ENCODE peak calls at places on chromosomes 13 and 19, in eight cellular contexts. One of them, this sample, is unnamed. For H3K27me3, the result is how much of the 10 kb centered on the place peaks cover.

GRCh38 chr13:71864981-71865857 is 1.8 kb downstream of the DACH1 start:
- DNase-seq in testis: peak
- DNase-seq in body of pancreas: peak
- DNase-seq in bronchial epithelial cell: no peak
- DNase-seq in sigmoid colon: peak
- DNase-seq in ovary: peak
- DNase-seq in adrenal gland: peak
- DNase-seq in mammary epithelial cell: peak
- DNase-seq in this sample: peak

GRCh38 chr19:30471441-30471840 is 99.3 kb downstream of the ZNF536 start:
- DNase-seq in bronchial epithelial cell: no peak
- DNase-seq in body of pancreas: no peak
- DNase-seq in sigmoid colon: no peak
- DNase-seq in mammary epithelial cell: no peak
- DNase-seq in testis: no peak
- DNase-seq in adrenal gland: no peak
- DNase-seq in ovary: no peak
- DNase-seq in this sample: no peak

GRCh38 chr13:36154567-36155231 is 23.5 kb upstream of the DCLK1 start:
- DNase-seq in testis: peak
- DNase-seq in ovary: no peak
- DNase-seq in adrenal gland: no peak
- DNase-seq in sigmoid colon: no peak
- DNase-seq in body of pancreas: no peak
- DNase-seq in bronchial epithelial cell: no peak
- DNase-seq in mammary epithelial cell: no peak
- DNase-seq in this sample: no peak

GRCh38 chr13:93318538-93318937 is 91.9 kb downstream of the GPC6 start:
- DNase-seq in body of pancreas: no peak
- DNase-seq in sigmoid colon: no peak
- DNase-seq in mammary epithelial cell: no peak
- DNase-seq in ovary: no peak
- DNase-seq in testis: no peak
- DNase-seq in bronchial epithelial cell: peak
- DNase-seq in adrenal gland: no peak
- DNase-seq in this sample: no peak

GRCh38 chr19:54420383-54421168 is 5.3 kb downstream of the TTYH1 start:
- DNase-seq in ovary: peak
- DNase-seq in body of pancreas: peak
- DNase-seq in bronchial epithelial cell: no peak
- DNase-seq in adrenal gland: no peak
- DNase-seq in mammary epithelial cell: no peak
- DNase-seq in sigmoid colon: peak
- DNase-seq in testis: peak
- DNase-seq in this sample: no peak

GRCh38 chr13:74761794-74762193 is 627.6 kb upstream of the KLF12 start:
- DNase-seq in bronchial epithelial cell: no peak
- DNase-seq in sigmoid colon: no peak
- DNase-seq in mammary epithelial cell: no peak
- DNase-seq in body of pancreas: no peak
- DNase-seq in adrenal gland: no peak
- DNase-seq in ovary: no peak
- DNase-seq in testis: no peak
- DNase-seq in this sample: no peak

GRCh38 chr13:28337196-28338045 is 157.5 kb downstream of the FLT1 start:
- DNase-seq in mammary epithelial cell: peak
- DNase-seq in ovary: no peak
- DNase-seq in testis: no peak
- DNase-seq in sigmoid colon: no peak
- DNase-seq in bronchial epithelial cell: peak
- DNase-seq in adrenal gland: no peak
- DNase-seq in body of pancreas: no peak
- DNase-seq in this sample: no peak

GRCh38 chr13:114004416-114005205 is 30.7 kb upstream of the C13orf46 start:
- DNase-seq in mammary epithelial cell: no peak
- DNase-seq in testis: no peak
- DNase-seq in ovary: no peak
- DNase-seq in adrenal gland: no peak
- DNase-seq in bronchial epithelial cell: no peak
- DNase-seq in sigmoid colon: peak
- DNase-seq in body of pancreas: peak
- DNase-seq in this sample: peak

GRCh38 chr13:34430294-34430693 is 511.8 kb upstream of the NBEA start:
- DNase-seq in ovary: no peak
- DNase-seq in body of pancreas: no peak
- DNase-seq in testis: no peak
- DNase-seq in mammary epithelial cell: peak
- DNase-seq in sigmoid colon: no peak
- DNase-seq in bronchial epithelial cell: no peak
- DNase-seq in adrenal gland: no peak
- DNase-seq in this sample: no peak

GRCh38 chr19:7625763-7626372 is 3.5 kb downstream of the XAB2 start:
- DNase-seq in bronchial epithelial cell: no peak
- DNase-seq in ovary: no peak
- DNase-seq in mammary epithelial cell: no peak
- DNase-seq in testis: no peak
- DNase-seq in adrenal gland: no peak
- DNase-seq in body of pancreas: peak
- DNase-seq in sigmoid colon: no peak
- DNase-seq in this sample: no peak

GRCh38 chr19:56120371-56121179 is 520 bp downstream of the ZNF787 start:
- DNase-seq in mammary epithelial cell: peak
- DNase-seq in body of pancreas: peak
- DNase-seq in testis: peak
- DNase-seq in bronchial epithelial cell: peak
- DNase-seq in ovary: peak
- DNase-seq in sigmoid colon: peak
- DNase-seq in adrenal gland: peak
- DNase-seq in this sample: peak

GRCh38 chr19:35106898-35107540 is 8.6 kb upstream of the FXYD3 start:
- DNase-seq in bronchial epithelial cell: no peak
- DNase-seq in body of pancreas: no peak
- DNase-seq in sigmoid colon: no peak
- DNase-seq in mammary epithelial cell: no peak
- DNase-seq in ovary: no peak
- DNase-seq in adrenal gland: no peak
- DNase-seq in testis: no peak
- DNase-seq in this sample: no peak

GRCh38 chr13:110290153-110290552 is 16.8 kb downstream of the COL4A1 start:
- DNase-seq in mammary epithelial cell: no peak
- DNase-seq in adrenal gland: no peak
- DNase-seq in body of pancreas: no peak
- DNase-seq in sigmoid colon: peak
- DNase-seq in testis: no peak
- DNase-seq in bronchial epithelial cell: no peak
- DNase-seq in ovary: no peak
- DNase-seq in this sample: no peak

GRCh38 chr13:79895416-79895815 is 414.5 kb downstream of the NDFIP2 start:
- DNase-seq in ovary: no peak
- DNase-seq in mammary epithelial cell: no peak
- DNase-seq in sigmoid colon: no peak
- DNase-seq in testis: no peak
- DNase-seq in body of pancreas: no peak
- DNase-seq in bronchial epithelial cell: no peak
- DNase-seq in adrenal gland: no peak
- DNase-seq in this sample: no peak

GRCh38 chr19:16714702-16715294 is 4.8 kb upstream of the NWD1 start:
- DNase-seq in testis: peak
- DNase-seq in bronchial epithelial cell: peak
- DNase-seq in mammary epithelial cell: peak
- DNase-seq in sigmoid colon: no peak
- DNase-seq in ovary: peak
- DNase-seq in adrenal gland: peak
- DNase-seq in body of pancreas: peak
- DNase-seq in this sample: no peak

GRCh38 chr19:45103200-45103624 is 10.2 kb downstream of the PPP1R37 start:
- DNase-seq in body of pancreas: peak
- DNase-seq in bronchial epithelial cell: no peak
- DNase-seq in ovary: peak
- DNase-seq in sigmoid colon: peak
- DNase-seq in mammary epithelial cell: no peak
- DNase-seq in testis: peak
- DNase-seq in adrenal gland: no peak
- DNase-seq in this sample: no peak

GRCh38 chr19:54281008-54281728 is at the start of gene LILRB2:
- DNase-seq in sigmoid colon: peak
- DNase-seq in testis: no peak
- DNase-seq in mammary epithelial cell: no peak
- DNase-seq in body of pancreas: no peak
- DNase-seq in adrenal gland: no peak
- DNase-seq in bronchial epithelial cell: no peak
- DNase-seq in ovary: no peak
- DNase-seq in this sample: peak

GRCh38 chr19:38674388-38675133 is 27.1 kb downstream of the ACTN4 start:
- DNase-seq in ovary: no peak
- DNase-seq in testis: no peak
- DNase-seq in sigmoid colon: no peak
- DNase-seq in body of pancreas: no peak
- DNase-seq in bronchial epithelial cell: peak
- DNase-seq in mammary epithelial cell: peak
- DNase-seq in adrenal gland: peak
- DNase-seq in this sample: no peak

DNA sequence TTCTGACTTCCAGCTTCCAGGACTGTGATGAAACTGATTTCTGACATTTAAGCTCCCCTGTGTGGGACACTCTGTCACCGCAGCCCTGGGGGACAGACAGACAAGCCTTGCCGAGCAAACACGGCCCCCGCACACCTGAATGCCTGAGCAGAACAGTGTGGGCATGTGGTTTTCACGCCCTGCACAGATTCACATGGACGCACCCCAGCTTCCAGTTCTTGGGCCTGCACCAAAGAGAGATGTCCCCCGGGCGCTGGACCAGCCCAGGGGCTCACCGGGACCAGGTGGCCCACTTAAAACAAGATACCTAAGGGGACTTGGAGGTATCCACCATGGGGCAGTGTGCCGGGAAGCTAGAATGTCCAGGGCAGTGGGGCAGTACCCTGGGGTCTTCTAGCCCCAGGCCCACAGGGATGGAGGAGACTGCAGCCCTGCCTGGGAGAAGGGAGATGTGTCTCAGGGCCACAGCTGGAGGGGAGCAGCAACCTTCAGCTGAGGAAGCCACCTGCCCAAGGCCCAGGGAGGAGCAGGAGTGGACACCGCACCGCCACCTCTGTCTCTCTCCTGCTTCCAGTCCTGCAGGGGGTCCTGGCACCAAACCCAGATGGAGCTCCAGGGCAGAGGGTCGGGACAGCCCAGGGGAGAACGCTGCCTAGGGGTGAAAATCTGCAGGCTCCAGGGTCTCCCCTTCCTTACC is 50.5 kb downstream of the SOX1 start:
- DNase-seq in ovary: no peak
- DNase-seq in bronchial epithelial cell: no peak
- DNase-seq in adrenal gland: no peak
- DNase-seq in testis: no peak
- DNase-seq in body of pancreas: no peak
- DNase-seq in mammary epithelial cell: no peak
- DNase-seq in sigmoid colon: peak
- DNase-seq in this sample: no peak
- H3K27me3 ChIP-seq in ovary: under half
- H3K27me3 ChIP-seq in bronchial epithelial cell: under half
- H3K27me3 ChIP-seq in adrenal gland: under half
- H3K27me3 ChIP-seq in testis: under half
- H3K27me3 ChIP-seq in body of pancreas: under half
- H3K27me3 ChIP-seq in mammary epithelial cell: under half
- H3K27me3 ChIP-seq in sigmoid colon: half or more
- H3K27me3 ChIP-seq in this sample: half or more

DNA sequence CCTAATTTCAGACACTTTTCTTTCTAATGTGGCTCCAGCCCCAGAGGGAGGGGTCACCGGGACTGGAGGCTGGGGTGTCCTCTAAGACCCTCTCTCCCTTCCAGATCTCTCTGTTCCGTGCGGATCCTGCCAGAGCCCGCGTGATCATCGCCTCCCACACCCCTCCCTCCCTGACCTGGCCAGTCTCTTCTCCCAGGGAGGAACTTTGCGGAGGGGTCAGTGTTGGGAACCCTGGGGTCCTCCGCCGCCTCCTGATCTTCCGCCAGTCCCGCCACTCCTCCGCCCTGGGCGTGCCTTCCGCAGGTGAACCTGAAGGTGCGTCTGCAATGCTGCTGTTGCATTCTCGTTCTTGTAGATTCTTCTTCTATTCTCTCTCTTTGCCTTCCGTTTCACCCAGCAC is 9.1 kb downstream of the SOX21 start:
- DNase-seq in testis: no peak
- DNase-seq in sigmoid colon: no peak
- DNase-seq in adrenal gland: no peak
- DNase-seq in ovary: no peak
- DNase-seq in body of pancreas: no peak
- DNase-seq in bronchial epithelial cell: no peak
- DNase-seq in mammary epithelial cell: no peak
- DNase-seq in this sample: no peak
- H3K27me3 ChIP-seq in testis: under half
- H3K27me3 ChIP-seq in sigmoid colon: half or more
- H3K27me3 ChIP-seq in adrenal gland: half or more
- H3K27me3 ChIP-seq in ovary: under half
- H3K27me3 ChIP-seq in body of pancreas: under half
- H3K27me3 ChIP-seq in bronchial epithelial cell: under half
- H3K27me3 ChIP-seq in mammary epithelial cell: half or more
- H3K27me3 ChIP-seq in this sample: half or more

GRCh38 chr19:4582112-4582553 is 22.6 kb upstream of the SEMA6B start:
- DNase-seq in ovary: no peak
- DNase-seq in adrenal gland: no peak
- DNase-seq in body of pancreas: no peak
- DNase-seq in sigmoid colon: no peak
- DNase-seq in mammary epithelial cell: peak
- DNase-seq in bronchial epithelial cell: no peak
- DNase-seq in testis: no peak
- DNase-seq in this sample: no peak
- H3K27me3 ChIP-seq in ovary: under half
- H3K27me3 ChIP-seq in adrenal gland: under half
- H3K27me3 ChIP-seq in body of pancreas: under half
- H3K27me3 ChIP-seq in sigmoid colon: half or more
- H3K27me3 ChIP-seq in mammary epithelial cell: under half
- H3K27me3 ChIP-seq in bronchial epithelial cell: under half
- H3K27me3 ChIP-seq in testis: under half
- H3K27me3 ChIP-seq in this sample: half or more

GRCh38 chr19:1768918-1769644 is 15.8 kb downstream of the ONECUT3 start:
- DNase-seq in ovary: no peak
- DNase-seq in body of pancreas: no peak
- DNase-seq in mammary epithelial cell: no peak
- DNase-seq in sigmoid colon: no peak
- DNase-seq in testis: no peak
- DNase-seq in bronchial epithelial cell: no peak
- DNase-seq in adrenal gland: no peak
- DNase-seq in this sample: no peak

GRCh38 chr19:1768248-1768647 is 14.9 kb downstream of the ONECUT3 start:
- DNase-seq in sigmoid colon: no peak
- DNase-seq in body of pancreas: no peak
- DNase-seq in testis: no peak
- DNase-seq in bronchial epithelial cell: no peak
- DNase-seq in ovary: no peak
- DNase-seq in mammary epithelial cell: no peak
- DNase-seq in adrenal gland: no peak
- DNase-seq in this sample: no peak

GRCh38 chr19:1769645-1769985 is 16.3 kb downstream of the ONECUT3 start:
- DNase-seq in ovary: no peak
- DNase-seq in adrenal gland: no peak
- DNase-seq in bronchial epithelial cell: no peak
- DNase-seq in mammary epithelial cell: no peak
- DNase-seq in testis: no peak
- DNase-seq in body of pancreas: no peak
- DNase-seq in sigmoid colon: no peak
- DNase-seq in this sample: no peak

GRCh38 chr19:1773173-1773572 is 19.9 kb downstream of the ONECUT3 start:
- DNase-seq in bronchial epithelial cell: peak
- DNase-seq in ovary: no peak
- DNase-seq in testis: no peak
- DNase-seq in sigmoid colon: no peak
- DNase-seq in body of pancreas: no peak
- DNase-seq in mammary epithelial cell: peak
- DNase-seq in adrenal gland: no peak
- DNase-seq in this sample: no peak

GRCh38 chr19:1770866-1771576 is 17.7 kb downstream of the ONECUT3 start:
- DNase-seq in body of pancreas: no peak
- DNase-seq in testis: no peak
- DNase-seq in adrenal gland: no peak
- DNase-seq in mammary epithelial cell: no peak
- DNase-seq in bronchial epithelial cell: no peak
- DNase-seq in ovary: no peak
- DNase-seq in sigmoid colon: no peak
- DNase-seq in this sample: no peak
- H3K27me3 ChIP-seq in body of pancreas: under half
- H3K27me3 ChIP-seq in testis: under half
- H3K27me3 ChIP-seq in adrenal gland: half or more
- H3K27me3 ChIP-seq in mammary epithelial cell: under half
- H3K27me3 ChIP-seq in bronchial epithelial cell: under half
- H3K27me3 ChIP-seq in ovary: under half
- H3K27me3 ChIP-seq in sigmoid colon: half or more
- H3K27me3 ChIP-seq in this sample: half or more

This sample was measured in suprapubic skin.